ENCODE peak calls at places on chromosomes 6 and 20, in nine cellular contexts. Z is gastrocnemius medialis, V is esophagus squamous epithelium, A is K562, M is transverse colon, F is adrenal gland, N is body of pancreas, H is heart left ventricle, T is breast epithelium. E is an unnamed sample.

GRCh38 chr6:169864148-169865030 is 113.0 kb downstream of the ERMARD start:
- DNase-seq in Z (no peak), V (no peak), A (no peak), M (peak; percentile 51), F (no peak), N (no peak), H (no peak), T (no peak), E (no peak)

GRCh38 chr20:50724851-50725721 is 6.3 kb upstream of the PARD6B start:
- DNase-seq in Z (peak; percentile 51), V (no peak), A (peak; percentile 83), M (peak; percentile 53), F (peak; percentile 80), N (peak; percentile 36), H (peak; percentile 79), T (peak; percentile 89), E (peak; percentile 36)

GRCh38 chr20:38109657-38110524 is 55.2 kb downstream of the TGM2 start:
- DNase-seq in Z (peak; percentile 87), V (no peak), A (no peak), M (peak; percentile 51), F (peak; percentile 84), N (no peak), H (peak; percentile 74), T (peak; percentile 30), E (no peak)

GRCh38 chr20:8213270-8213669 is 81.2 kb downstream of the PLCB1 start:
- DNase-seq in Z (no peak), V (no peak), A (no peak), M (no peak), F (no peak), N (no peak), H (no peak), T (no peak), E (no peak)

GRCh38 chr6:170272341-170273065 is 18.4 kb downstream of the DLL1 start:
- DNase-seq in Z (no peak), V (no peak), A (no peak), M (no peak), F (no peak), N (no peak), H (peak; percentile 46), T (no peak), E (no peak)

GRCh38 chr6:138250513-138251247 is 32.4 kb upstream of the PBOV1 start:
- DNase-seq in Z (no peak), V (no peak), A (no peak), M (no peak), F (peak; percentile 90), N (peak; percentile 90), H (no peak), T (peak; percentile 58), E (no peak)

GRCh38 chr20:18781509-18781908 is 32.1 kb upstream of the SCP2D1 start:
- DNase-seq in Z (no peak), V (no peak), A (no peak), M (no peak), F (no peak), N (no peak), H (no peak), T (no peak), E (no peak)

GRCh38 chr6:14273196-14273595 is 155.6 kb downstream of the CD83 start:
- DNase-seq in Z (no peak), V (no peak), A (no peak), M (no peak), F (no peak), N (no peak), H (no peak), T (no peak), E (no peak)

GRCh38 chr20:44435630-44436335 is 39.9 kb upstream of the TTPAL start:
- DNase-seq in Z (no peak), V (no peak), A (no peak), M (peak; percentile 54), F (no peak), N (no peak), H (no peak), T (no peak), E (no peak)

GRCh38 chr6:33812669-33813068 is 8.9 kb upstream of the MLN start:
- DNase-seq in Z (no peak), V (no peak), A (peak; percentile 81), M (no peak), F (peak; percentile 53), N (peak; percentile 37), H (no peak), T (no peak), E (peak; percentile 55)

GRCh38 chr6:571892-572291 is 85.0 kb downstream of the HUS1B start:
- DNase-seq in Z (no peak), V (no peak), A (no peak), M (no peak), F (no peak), N (no peak), H (no peak), T (no peak), E (no peak)

GRCh38 chr20:38985603-38986170 is 23.5 kb downstream of the DHX35 start:
- DNase-seq in Z (no peak), V (no peak), A (no peak), M (no peak), F (no peak), N (no peak), H (no peak), T (no peak), E (no peak)

GRCh38 chr6:75993236-75994162 is 79.0 kb downstream of the IMPG1 start:
- DNase-seq in Z (no peak), V (no peak), A (no peak), M (no peak), F (no peak), N (no peak), H (no peak), T (no peak), E (no peak)

GRCh38 chr20:57950764-57951163 is 240.9 kb upstream of the PMEPA1 start:
- DNase-seq in Z (no peak), V (no peak), A (no peak), M (no peak), F (no peak), N (no peak), H (no peak), T (no peak), E (no peak)

GRCh38 chr6:193773-194310 is 98.4 kb upstream of the DUSP22 start:
- DNase-seq in Z (no peak), V (no peak), A (no peak), M (no peak), F (no peak), N (no peak), H (no peak), T (no peak), E (no peak)

GRCh38 chr20:53622247-53623114 is 28.8 kb upstream of the ZNF217 start:
- DNase-seq in Z (no peak), V (no peak), A (no peak), M (no peak), F (no peak), N (no peak), H (no peak), T (no peak), E (peak; percentile 45)

GRCh38 chr20:53623127-53623453 is 29.5 kb upstream of the ZNF217 start:
- DNase-seq in Z (no peak), V (no peak), A (no peak), M (no peak), F (no peak), N (no peak), H (no peak), T (no peak), E (no peak)

GRCh38 chr20:53617791-53618489 is 24.3 kb upstream of the ZNF217 start:
- DNase-seq in Z (no peak), V (no peak), A (no peak), M (no peak), F (no peak), N (no peak), H (no peak), T (no peak), E (no peak)

GRCh38 chr20:53623454-53624206 is 30.0 kb upstream of the ZNF217 start:
- DNase-seq in Z (peak; percentile 77), V (no peak), A (peak; percentile 77), M (peak; percentile 74), F (peak; percentile 86), N (peak; percentile 67), H (no peak), T (peak; percentile 63), E (peak; percentile 88)

DNA sequence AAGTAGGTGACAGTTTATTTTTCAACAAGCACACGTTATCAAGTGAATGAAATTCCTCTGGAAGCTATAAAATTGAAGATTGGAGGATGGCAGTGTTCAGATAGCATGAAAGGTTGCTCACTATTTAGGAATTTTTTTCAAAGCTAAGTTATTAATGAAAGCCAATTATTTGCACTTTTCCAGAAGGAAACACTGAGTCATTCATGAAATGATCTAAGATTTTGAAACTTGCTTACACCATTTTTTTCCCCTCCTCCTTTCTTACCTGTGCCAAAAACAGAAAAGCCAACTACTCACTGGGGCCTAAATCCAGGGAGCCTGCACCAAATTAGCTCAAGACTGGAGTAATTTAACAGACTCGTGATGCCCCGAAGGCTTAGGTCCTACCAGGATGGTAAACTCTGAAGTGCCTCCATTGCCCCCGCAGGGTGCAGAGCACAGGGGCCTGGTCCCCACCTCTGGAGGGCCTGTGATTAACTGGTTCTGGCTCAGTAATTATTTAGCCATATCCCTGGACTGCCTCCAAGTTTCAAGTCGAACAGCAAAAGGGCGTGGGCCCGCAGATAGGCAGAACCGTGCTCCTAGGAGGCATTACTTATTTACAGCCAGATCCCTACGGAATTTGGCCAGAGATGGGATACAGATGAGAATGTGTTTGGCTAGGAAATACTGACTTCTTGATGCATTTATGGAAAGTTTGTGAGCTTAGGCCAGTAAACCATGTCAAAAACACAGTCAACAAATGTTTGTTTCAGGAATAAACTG is 28.0 kb upstream of the ZNF217 start:
- DNase-seq in Z (no peak), V (no peak), A (peak; percentile 59), M (peak; percentile 39), F (peak; percentile 70), N (peak; percentile 52), H (no peak), T (peak; percentile 50), E (peak; percentile 86)
- TF ChIP-seq POLR2A in Z (no peak), V (no peak), A (peak; percentile 10), M (no peak), F (peak; percentile 45), N (peak; percentile 21), H (no peak), T (no peak), E (peak; percentile 22)

GRCh38 chr6:149723771-149724417 is 6.0 kb upstream of the LATS1 start:
- DNase-seq in Z (no peak), V (no peak), A (peak; percentile 74), M (peak; percentile 60), F (peak; percentile 72), N (peak; percentile 51), H (no peak), T (no peak), E (peak; percentile 83)
- TF ChIP-seq POLR2A in Z (no peak), V (no peak), A (no peak), M (no peak), F (no peak), N (no peak), H (no peak), T (no peak), E (no peak)

DNA sequence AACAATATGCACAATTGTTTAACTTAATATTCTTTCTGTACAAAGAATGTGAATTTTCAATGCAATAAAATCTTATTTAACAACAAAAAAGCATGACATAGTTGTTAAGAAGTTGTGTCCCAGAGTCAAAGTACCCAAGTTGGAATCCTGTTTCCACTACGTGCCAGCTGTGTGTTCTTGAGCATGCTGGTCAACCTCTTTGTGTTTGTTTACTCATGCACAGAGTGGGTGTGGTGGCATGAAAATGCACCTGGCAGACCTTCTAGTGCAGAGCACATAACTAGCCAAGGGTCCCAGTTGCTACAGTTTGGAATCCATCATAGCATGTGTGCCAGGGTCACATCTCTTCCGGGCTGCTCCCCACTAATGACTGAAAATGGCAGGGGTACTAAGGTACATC is 24.7 kb upstream of the MOCS1 start:
- DNase-seq in Z (no peak), V (no peak), A (no peak), M (no peak), F (no peak), N (no peak), H (no peak), T (no peak), E (no peak)
- TF ChIP-seq POLR2A in Z (no peak), V (no peak), A (no peak), M (no peak), F (no peak), N (no peak), H (no peak), T (no peak), E (no peak)

GRCh38 chr6:158770948-158771347 is 48.2 kb downstream of the EZR start:
- DNase-seq in Z (no peak), V (no peak), A (no peak), M (no peak), F (no peak), N (no peak), H (no peak), T (no peak), E (no peak)
- TF ChIP-seq POLR2A in Z (no peak), V (no peak), A (no peak), M (no peak), F (no peak), N (no peak), H (no peak), T (no peak), E (no peak)